ENCODE peak calls at places on chromosomes 5 and 9, in ten cellular contexts. X is brain microvascular endothelial cell, D is cardiac muscle cell, C is psoas muscle, V is gastrocnemius medialis, N is astrocyte of the spinal cord, B is mesendoderm, T is mucosa of descending colon, P is esophagus muscularis mucosa, K is ascending aorta. O is an unnamed sample.

GRCh38 chr5:5270958-5271605 is 131.0 kb downstream of the ADAMTS16 start:
- DNase-seq in X (peak; percentile 90), D (peak; percentile 12), C (peak; percentile 73), V (no peak), N (peak; percentile 85), B (peak; percentile 90), T (peak; percentile 48), P (peak; percentile 92), K (peak; percentile 8), O (peak; percentile 90)

GRCh38 chr5:19886123-19886921 is 101.7 kb downstream of the CDH18 start:
- DNase-seq in X (peak; percentile 12), D (no peak), C (no peak), V (no peak), N (peak; percentile 72), B (peak; percentile 23), T (no peak), P (no peak), K (no peak), O (peak; percentile 72)

GRCh38 chr9:68914751-68915150 is 99.2 kb downstream of the PRKACG start:
- DNase-seq in X (no peak), D (no peak), C (no peak), V (no peak), N (no peak), B (no peak), T (no peak), P (no peak), K (no peak), O (no peak)

GRCh38 chr5:142655339-142656267 is 30.3 kb downstream of the FGF1 start:
- DNase-seq in X (peak; percentile 80), D (peak; percentile 86), C (peak; percentile 84), V (peak; percentile 53), N (peak; percentile 81), B (peak; percentile 80), T (peak; percentile 83), P (no peak), K (peak; percentile 33), O (peak; percentile 52)

GRCh38 chr5:123460296-123460729 is 37.1 kb upstream of the CEP120 start:
- DNase-seq in X (peak; percentile 45), D (no peak), C (no peak), V (no peak), N (no peak), B (peak; percentile 86), T (no peak), P (no peak), K (no peak), O (peak; percentile 90)

GRCh38 chr5:106873558-106873957 is 797.2 kb downstream of the EFNA5 start:
- DNase-seq in X (no peak), D (no peak), C (no peak), V (no peak), N (no peak), B (no peak), T (peak; percentile 67), P (no peak), K (no peak), O (peak; percentile 59)

GRCh38 chr9:20242767-20243166 is 379.5 kb downstream of the MLLT3 start:
- DNase-seq in X (no peak), D (no peak), C (no peak), V (no peak), N (no peak), B (no peak), T (no peak), P (no peak), K (no peak), O (no peak)

GRCh38 chr5:141373673-141374317 is at the start of gene PCDHGA6:
- DNase-seq in X (no peak), D (no peak), C (no peak), V (no peak), N (peak; percentile 48), B (no peak), T (no peak), P (no peak), K (no peak), O (peak; percentile 29)

GRCh38 chr9:86600291-86600690 is 246.1 kb upstream of the TUT7 start:
- DNase-seq in X (no peak), D (no peak), C (no peak), V (no peak), N (peak; percentile 54), B (peak; percentile 32), T (no peak), P (no peak), K (no peak), O (peak; percentile 73)

GRCh38 chr5:172743112-172743959 is 27.7 kb downstream of the DUSP1 start:
- DNase-seq in X (no peak), D (no peak), C (no peak), V (no peak), N (no peak), B (no peak), T (no peak), P (no peak), K (no peak), O (no peak)

GRCh38 chr5:116953251-116953934 is 378.8 kb upstream of the SEMA6A start:
- DNase-seq in X (no peak), D (no peak), C (no peak), V (no peak), N (no peak), B (peak; percentile 92), T (no peak), P (no peak), K (no peak), O (no peak)

DNA sequence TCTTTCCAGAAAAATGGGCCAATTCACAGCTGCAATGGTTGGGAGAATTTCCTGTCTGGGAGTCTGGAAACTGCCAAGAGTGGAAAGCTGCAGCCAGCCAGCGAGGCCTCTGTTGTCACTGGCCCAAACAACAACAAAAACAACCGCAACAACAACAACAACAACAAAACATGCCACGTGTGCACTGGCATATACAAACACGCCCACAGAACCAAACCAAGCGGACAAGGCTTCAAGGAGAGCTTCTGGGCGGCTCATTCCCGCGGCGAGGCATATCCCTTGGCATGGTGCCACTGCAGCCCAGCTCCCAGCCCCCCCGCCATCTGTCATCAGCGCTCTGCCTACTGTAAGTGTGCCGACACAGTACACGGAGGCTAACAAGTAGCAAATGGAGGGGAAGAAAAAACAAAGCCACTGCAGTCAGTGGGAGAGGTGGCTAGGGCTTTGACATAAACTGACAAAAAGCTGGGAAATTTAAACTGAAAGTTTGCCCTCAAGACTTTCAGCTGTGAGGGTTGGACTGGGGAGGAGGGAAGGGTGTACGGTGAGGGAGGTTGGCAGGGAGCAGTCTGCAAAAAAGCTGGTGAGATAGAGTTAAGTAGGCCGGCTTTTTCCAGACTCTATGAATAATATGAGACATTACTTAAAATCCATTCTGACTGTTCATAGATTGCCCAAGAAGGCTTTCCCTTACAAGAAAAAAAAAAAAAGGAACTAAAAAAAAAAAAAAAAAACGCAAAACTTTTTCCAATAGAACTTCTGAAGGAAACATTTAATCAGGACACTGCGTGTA is 165.0 kb upstream of the ZNF462 start:
- DNase-seq in X (peak; percentile 63), D (peak; percentile 36), C (peak; percentile 74), V (peak; percentile 41), N (peak; percentile 55), B (no peak), T (peak; percentile 57), P (no peak), K (no peak), O (peak; percentile 77)
- H3K4me3 ChIP-seq in X (peak overlapping the region; percentile 46), D (no peak overlapping the region), C (peak overlapping the region; percentile 53), V (peak overlapping the region; percentile 64), N (peak overlapping the region; percentile 26), B (no peak overlapping the region), T (no peak overlapping the region), P (peak overlapping the region; percentile 51), K (peak overlapping the region; percentile 47), O (no peak overlapping the region)

DNA sequence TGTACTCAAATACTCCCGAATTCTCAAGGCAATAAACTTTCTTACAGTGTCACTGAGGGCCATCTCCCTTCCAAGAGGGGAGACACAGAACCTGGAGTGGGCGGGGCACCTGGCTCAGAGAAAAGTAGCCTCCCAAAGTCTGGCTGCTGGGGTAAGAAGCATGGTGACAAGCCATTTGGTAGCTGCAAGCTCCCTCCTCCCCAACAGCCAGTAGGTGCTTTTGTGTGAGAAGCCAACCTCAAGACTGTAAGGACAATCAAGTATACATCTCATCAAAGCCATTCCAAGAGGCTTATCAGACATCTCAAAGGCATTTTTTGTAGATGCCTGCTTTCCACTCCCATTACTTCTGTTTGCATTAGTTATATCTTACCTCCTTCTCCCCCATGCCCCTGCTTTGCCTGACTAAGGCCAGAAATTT is 1.4 kb downstream of the DAB2 start:
- DNase-seq in X (no peak), D (no peak), C (peak; percentile 30), V (no peak), N (no peak), B (peak; percentile 85), T (no peak), P (no peak), K (no peak), O (no peak)
- H3K4me3 ChIP-seq in X (peak overlapping the region; percentile 83), D (peak overlapping the region; percentile 40), C (peak overlapping the region; percentile 72), V (peak overlapping the region; percentile 61), N (peak overlapping the region; percentile 84), B (no peak overlapping the region), T (peak overlapping the region; percentile 27), P (peak overlapping the region; percentile 70), K (peak overlapping the region; percentile 80), O (no peak overlapping the region)

DNA sequence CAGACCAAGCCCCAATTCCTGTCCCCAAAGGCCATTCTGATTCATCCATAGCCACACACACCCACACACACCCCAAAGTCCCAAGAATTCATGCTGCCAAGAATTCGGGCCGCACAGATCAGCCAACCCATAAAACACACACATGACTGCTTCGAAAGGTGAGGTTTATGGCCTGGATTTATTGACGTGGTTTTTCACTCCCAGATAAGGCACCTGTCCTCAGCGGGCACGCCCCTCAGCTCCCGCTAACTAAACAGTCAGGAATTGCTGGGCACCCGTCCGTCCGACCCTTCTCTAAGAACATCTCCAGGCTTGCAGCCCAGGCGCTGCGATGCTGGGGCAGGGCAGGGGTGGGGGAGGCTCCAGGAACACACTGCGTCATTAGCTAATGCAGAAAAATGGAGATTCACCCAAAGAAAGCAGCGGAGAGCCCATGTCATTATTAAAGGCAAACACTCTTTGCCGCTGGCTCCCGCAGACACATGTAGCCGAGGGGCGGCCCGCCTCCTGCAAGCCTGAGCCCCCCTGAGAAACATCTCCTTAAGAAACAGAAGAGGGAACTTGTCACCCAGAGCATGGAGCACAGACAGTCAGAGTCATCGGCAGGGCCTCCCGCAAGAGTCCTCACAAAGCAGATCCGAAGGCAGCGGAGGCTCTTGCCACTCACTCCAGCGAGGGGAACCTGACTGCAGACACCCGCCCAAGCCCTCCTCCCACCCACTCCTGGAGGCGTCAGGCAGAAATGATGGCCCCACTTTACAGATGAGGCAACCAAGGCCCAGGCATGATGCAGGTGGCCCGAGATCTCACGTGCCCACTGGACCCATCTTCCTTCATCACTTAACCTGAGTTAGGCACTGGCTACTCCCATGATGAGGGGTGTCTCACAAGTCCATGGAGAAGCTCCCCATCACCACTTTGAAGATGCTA is 19.8 kb downstream of the VAV2 start:
- DNase-seq in X (no peak), D (no peak), C (no peak), V (no peak), N (no peak), B (no peak), T (peak; percentile 81), P (no peak), K (no peak), O (no peak)
- H3K4me3 ChIP-seq in X (no peak overlapping the region), D (no peak overlapping the region), C (no peak overlapping the region), V (no peak overlapping the region), N (no peak overlapping the region), B (no peak overlapping the region), T (no peak overlapping the region), P (no peak overlapping the region), K (no peak overlapping the region), O (no peak overlapping the region)

DNA sequence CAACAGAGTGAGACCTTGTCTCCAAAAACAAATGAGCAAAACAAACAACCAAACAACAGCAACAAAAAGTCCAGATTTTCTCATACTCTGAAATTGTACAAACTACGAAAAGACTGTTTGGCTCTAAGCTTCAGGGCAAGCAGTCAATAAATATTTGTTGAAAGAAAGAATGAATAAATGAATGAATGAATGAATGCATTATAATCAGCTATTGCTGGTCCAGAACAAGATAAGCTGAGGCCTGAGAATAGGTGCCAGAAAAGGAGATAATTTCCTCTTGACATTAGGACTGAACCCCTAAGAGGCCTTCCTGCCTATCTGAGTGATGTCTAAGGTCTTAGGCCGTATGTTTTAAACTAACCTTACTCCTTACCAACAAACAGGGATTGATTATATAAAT is 99.2 kb upstream of the IL6ST start:
- DNase-seq in X (no peak), D (no peak), C (no peak), V (no peak), N (no peak), B (no peak), T (no peak), P (no peak), K (no peak), O (no peak)
- H3K4me3 ChIP-seq in X (no peak overlapping the region), D (no peak overlapping the region), C (no peak overlapping the region), V (no peak overlapping the region), N (no peak overlapping the region), B (no peak overlapping the region), T (no peak overlapping the region), P (no peak overlapping the region), K (no peak overlapping the region), O (no peak overlapping the region)

O was measured in bronchial epithelial cell.